ENCODE peak calls at places on chromosomes 12 and 14, in seven cellular contexts. U, A, G, P, B, I and S are unnamed samples.

GRCh38 chr12:132904718-132905328 is 17.4 kb upstream of the CHFR start:
- DNase-seq in G (peak; percentile 73), P (peak; percentile 89), I (no peak), A (peak; percentile 83), B (peak; percentile 92), U (peak; percentile 79), S (no peak)

GRCh38 chr14:90969493-90970166 is 90.8 kb downstream of the RPS6KA5 start:
- DNase-seq in P (no peak), G (no peak), A (no peak), U (no peak), B (no peak), I (no peak), S (no peak)

GRCh38 chr12:112252184-112252583 is 126.8 kb downstream of the TRAFD1 start:
- DNase-seq in G (no peak), I (no peak), U (no peak), A (no peak), B (no peak), P (no peak), S (peak; percentile 73)

GRCh38 chr12:72444566-72444965 is 172.4 kb downstream of the TRHDE start:
- DNase-seq in B (no peak), A (no peak), U (no peak), P (no peak), G (no peak), I (no peak), S (no peak)

GRCh38 chr12:52615912-52616311 is 2.4 kb downstream of the KRT73 start:
- DNase-seq in P (no peak), I (no peak), U (no peak), A (no peak), B (no peak), G (no peak), S (no peak)

GRCh38 chr12:132488127-132489077 is 1.5 kb upstream of the FBRSL1 start:
- DNase-seq in B (no peak), G (no peak), P (no peak), I (no peak), U (peak; percentile 11), A (peak; percentile 69), S (no peak)

GRCh38 chr12:116222358-116222757 is 55.1 kb downstream of the MED13L start:
- DNase-seq in B (peak; percentile 90), U (no peak), P (peak; percentile 79), I (no peak), G (peak; percentile 84), A (peak; percentile 42), S (peak; percentile 90)

GRCh38 chr12:120903382-120903817 is 758 bp downstream of the SPPL3 start:
- DNase-seq in P (peak; percentile 83), U (peak; percentile 55), G (peak; percentile 73), B (peak; percentile 81), A (peak; percentile 81), I (no peak), S (peak; percentile 63)

GRCh38 chr12:117441751-117442150 is 80.3 kb upstream of the NOS1 start:
- DNase-seq in G (no peak), U (peak; percentile 90), I (no peak), B (peak; percentile 75), P (no peak), A (no peak), S (no peak)

GRCh38 chr14:64232095-64232830 is 61.9 kb downstream of the ESR2 start:
- DNase-seq in P (no peak), B (no peak), I (no peak), A (no peak), U (peak; percentile 55), G (no peak), S (peak; percentile 22)

GRCh38 chr12:53328043-53328435 is 6.6 kb upstream of the AAAS start:
- DNase-seq in G (no peak), A (no peak), B (no peak), U (no peak), P (no peak), I (no peak), S (no peak)

GRCh38 chr14:102949801-102950451 is 27.5 kb downstream of the AMN start:
- DNase-seq in G (no peak), P (no peak), I (no peak), B (peak; percentile 78), U (no peak), A (no peak), S (no peak)

GRCh38 chr12:130858084-130858483 is 13.8 kb upstream of the RAN start:
- DNase-seq in P (no peak), G (no peak), I (no peak), U (no peak), A (no peak), B (peak; percentile 2), S (no peak)

GRCh38 chr12:6285063-6285477 is 25.4 kb upstream of the PLEKHG6 start:
- DNase-seq in G (peak; percentile 55), P (no peak), U (peak; percentile 36), A (peak; percentile 71), I (no peak), B (peak; percentile 83), S (peak; percentile 41)

GRCh38 chr12:91382081-91382543 is 199.5 kb upstream of the DCN start:
- DNase-seq in B (peak; percentile 88), U (peak; percentile 77), P (peak; percentile 83), G (peak; percentile 73), I (no peak), A (peak; percentile 86), S (peak; percentile 74)

DNA sequence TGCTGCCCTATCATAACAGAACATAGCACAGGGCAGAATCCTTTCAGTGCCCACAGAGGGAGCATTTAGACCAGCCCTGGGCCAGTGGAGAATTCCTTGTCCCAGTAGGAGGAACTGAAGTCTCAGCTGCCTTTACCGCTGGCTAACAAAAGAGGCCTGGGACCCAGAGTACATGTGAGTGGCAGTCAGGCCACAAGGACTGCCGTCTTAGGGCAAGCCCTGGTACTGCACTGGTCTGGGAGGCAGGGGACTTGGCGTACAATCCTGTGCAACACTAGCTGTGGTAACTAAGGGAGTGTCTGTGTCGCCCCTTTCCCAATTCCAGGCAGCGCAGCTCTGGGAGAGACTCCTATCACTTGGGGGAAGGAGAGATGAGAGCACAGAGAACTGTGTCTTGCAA is 17.0 kb upstream of the CSRP2 start:
- DNase-seq in U (no peak), A (no peak), I (no peak), G (no peak), P (no peak), B (no peak), S (no peak)
- H3K36me3 ChIP-seq in U (no peaks in the 10 kb centered on the region), A (no peaks in the 10 kb centered on the region), I (no peaks in the 10 kb centered on the region), G (no peaks in the 10 kb centered on the region), P (no peaks in the 10 kb centered on the region), B (no peaks in the 10 kb centered on the region), S (no peaks in the 10 kb centered on the region)

GRCh38 chr14:67133595-67134441 is 55.4 kb upstream of the GARIN2 start:
- DNase-seq in P (no peak), B (no peak), A (no peak), G (no peak), U (no peak), I (no peak), S (no peak)
- TF ChIP-seq CTCF in P (no peak), B (no peak), A (no peak), G (no peak), U (no peak), I (no peak), S (no peak)

DNA sequence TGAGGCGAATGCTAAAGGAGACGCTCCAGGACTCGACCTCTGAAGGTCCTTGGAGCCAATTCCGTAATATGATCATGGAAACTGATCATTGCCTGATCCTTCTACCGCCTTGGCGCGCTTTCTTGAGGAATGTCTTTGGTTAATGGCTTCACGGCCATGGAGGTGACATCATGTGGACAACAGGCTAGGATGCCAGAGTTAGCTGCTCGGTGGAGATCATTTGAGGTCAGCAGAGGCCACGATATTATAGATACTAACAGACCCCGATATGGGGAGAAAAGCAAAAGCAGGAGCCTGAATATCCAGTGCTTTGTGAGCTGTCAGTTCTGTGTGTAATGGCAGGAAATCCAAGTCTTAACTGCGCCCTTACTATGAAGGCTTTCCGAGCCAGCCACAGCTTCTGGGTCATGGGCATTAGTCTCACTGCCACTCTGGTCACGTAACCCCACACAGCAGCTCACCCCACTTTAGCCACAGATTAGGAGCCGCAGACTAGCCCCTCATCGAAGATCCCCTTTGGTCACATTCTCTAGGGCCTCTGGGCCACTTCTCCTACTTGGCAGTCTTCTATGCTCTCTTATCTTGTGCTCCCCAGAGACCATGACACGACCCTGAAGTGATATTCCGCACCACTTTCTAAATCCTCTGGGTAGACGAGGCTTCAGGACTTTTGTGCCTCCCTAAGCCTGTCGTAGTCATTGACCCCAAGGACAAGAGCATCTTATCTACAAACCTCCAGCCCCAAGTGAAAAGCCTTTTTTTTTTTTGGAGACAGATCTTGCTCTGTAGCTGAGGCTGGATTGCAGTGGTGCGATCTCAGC is 724 bp upstream of the CS start:
- DNase-seq in P (no peak), I (no peak), G (no peak), A (no peak), U (no peak), B (no peak), S (no peak)
- H3K4me3 ChIP-seq in P (peak overlapping the region; percentile 75), I (peak overlapping the region; percentile 92), G (peak overlapping the region; percentile 69), A (peak overlapping the region; percentile 69), U (peak overlapping the region; percentile 96), B (peak overlapping the region; percentile 67), S (peak overlapping the region; percentile 77)

DNA sequence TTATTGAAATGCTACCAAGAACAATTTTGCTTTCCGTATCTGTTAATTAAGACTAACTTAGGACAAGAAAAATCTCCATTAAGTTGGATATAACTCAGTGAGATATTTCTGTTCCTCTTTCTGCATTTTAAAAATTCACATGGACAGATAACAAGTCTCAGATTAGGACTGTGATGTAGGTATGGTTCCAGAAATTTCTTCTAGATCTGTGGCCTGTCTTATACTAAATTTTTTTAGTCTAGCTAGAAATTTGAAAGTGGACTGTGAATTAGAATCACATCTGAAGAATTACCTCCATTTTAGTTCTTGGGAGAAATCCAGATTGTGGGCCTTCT is 41.6 kb downstream of the USP15 start:
- DNase-seq in U (no peak), G (no peak), B (no peak), I (no peak), A (no peak), P (no peak), S (no peak)
- H3K36me3 ChIP-seq in U (peaks cover 45% of the 10 kb centered on the region), G (peaks cover 30% of the 10 kb centered on the region), B (peaks cover 65% of the 10 kb centered on the region), I (no peaks in the 10 kb centered on the region), A (peaks cover 49% of the 10 kb centered on the region), P (peaks cover 45% of the 10 kb centered on the region), S (peaks cover 5% of the 10 kb centered on the region)

GRCh38 chr14:77403798-77404197 is 19.5 kb downstream of the NOXRED1 start:
- DNase-seq in G (no peak), U (no peak), A (no peak), I (no peak), B (no peak), P (no peak), S (no peak)

GRCh38 chr14:77406086-77406485 is 17.2 kb downstream of the NOXRED1 start:
- DNase-seq in U (no peak), P (no peak), G (no peak), I (no peak), A (no peak), B (no peak), S (no peak)

GRCh38 chr14:77407158-77407557 is 16.2 kb downstream of the NOXRED1 start:
- DNase-seq in P (no peak), A (no peak), B (no peak), G (no peak), U (no peak), I (no peak), S (no peak)

GRCh38 chr14:77406718-77407117 is 16.6 kb downstream of the NOXRED1 start:
- DNase-seq in I (no peak), P (no peak), U (no peak), B (no peak), G (no peak), A (no peak), S (no peak)

GRCh38 chr14:77409131-77409533 is 14.2 kb downstream of the NOXRED1 start:
- DNase-seq in G (no peak), P (no peak), A (peak; percentile 8), B (no peak), I (no peak), U (no peak), S (peak; percentile 35)
- TF ChIP-seq CTCF in G (no peak), P (no peak), A (peak; percentile 11), B (no peak), I (peak; percentile 23), U (peak; percentile 11), S (peak; percentile 44)